ENCODE peak calls at places on chromosomes 7 and 10, in four cellular contexts. A is HCT116, T is K562, I is HepG2. L is an unnamed sample. For H3K9me3, the result is how much of the 10 kb centered on the place peaks cover.

GRCh38 chr10:131431541-131431940 is 120.0 kb upstream of the TCERG1L start:
- DNase-seq in A (no peak), T (no peak), I (no peak), L (no peak)

GRCh38 chr10:49398000-49398861 is 2.3 kb upstream of the DRGX start:
- DNase-seq in A (no peak), T (peak), I (no peak), L (no peak)

GRCh38 chr7:123979876-123980275 is 53.0 kb downstream of the TMEM229A start:
- DNase-seq in A (no peak), T (no peak), I (no peak), L (no peak)

GRCh38 chr10:62327897-62328296 is 46.3 kb upstream of the ZNF365 start:
- DNase-seq in A (no peak), T (no peak), I (no peak), L (no peak)

GRCh38 chr7:7176421-7177043 is 5.8 kb upstream of the C1GALT1 start:
- DNase-seq in A (peak), T (no peak), I (peak), L (peak)

GRCh38 chr10:132196178-132197113 is 9.7 kb downstream of the DPYSL4 start:
- DNase-seq in A (no peak), T (no peak), I (no peak), L (no peak)

GRCh38 chr7:142440219-142441073 is 182.6 kb upstream of the PRSS58 start:
- DNase-seq in A (peak), T (no peak), I (peak), L (peak)

GRCh38 chr10:14648042-14648765 is 126.5 kb downstream of the FAM107B start:
- DNase-seq in A (no peak), T (no peak), I (no peak), L (no peak)

GRCh38 chr7:70042533-70042932 is 444.3 kb downstream of the AUTS2 start:
- DNase-seq in A (no peak), T (no peak), I (no peak), L (no peak)

GRCh38 chr7:138258194-138258554 is 181.9 kb downstream of the AKR1D1 start:
- DNase-seq in A (no peak), T (no peak), I (peak), L (no peak)

GRCh38 chr7:138237995-138238394 is 161.7 kb downstream of the AKR1D1 start:
- DNase-seq in A (no peak), T (no peak), I (peak), L (no peak)

GRCh38 chr7:130084037-130084875 is 13.9 kb downstream of the KLHDC10 start:
- DNase-seq in A (no peak), T (peak), I (peak), L (no peak)

GRCh38 chr10:6409982-6410694 is 169.9 kb downstream of the PRKCQ start:
- DNase-seq in A (no peak), T (no peak), I (no peak), L (no peak)

GRCh38 chr7:38574121-38574520 is 57.1 kb downstream of the AMPH start:
- DNase-seq in A (no peak), T (no peak), I (no peak), L (no peak)

GRCh38 chr10:102299873-102300272 is 54.5 kb downstream of the GBF1 start:
- DNase-seq in A (no peak), T (no peak), I (no peak), L (no peak)

GRCh38 chr7:156639426-156640256 is 933 bp upstream of the RNF32 start:
- DNase-seq in A (no peak), T (peak), I (no peak), L (no peak)

GRCh38 chr7:1022801-1023465 is 21.4 kb upstream of the GPR146 start:
- DNase-seq in A (no peak), T (no peak), I (no peak), L (no peak)

GRCh38 chr7:47622946-47623640 is 41.2 kb upstream of the TNS3 start:
- DNase-seq in A (no peak), T (no peak), I (peak), L (no peak)

GRCh38 chr7:48637382-48637781 is 287.0 kb upstream of the CDC14C start:
- DNase-seq in A (no peak), T (no peak), I (no peak), L (peak)

GRCh38 chr7:133139350-133139749 is 57.5 kb upstream of the CHCHD3 start:
- DNase-seq in A (peak), T (peak), I (peak), L (no peak)

GRCh38 chr10:59561397-59562121 is 148.1 kb downstream of the SLC16A9 start:
- DNase-seq in A (no peak), T (no peak), I (no peak), L (no peak)

GRCh38 chr10:29204119-29204518 is 84.8 kb upstream of the LYZL1 start:
- DNase-seq in A (no peak), T (no peak), I (peak), L (no peak)

GRCh38 chr10:76428541-76429330 is 997.3 kb downstream of the LRMDA start:
- DNase-seq in A (no peak), T (no peak), I (no peak), L (no peak)

GRCh38 chr7:118057404-118057803 is 126.6 kb upstream of the LSM8 start:
- DNase-seq in A (no peak), T (no peak), I (no peak), L (no peak)

GRCh38 chr7:97685952-97686351 is 45.9 kb upstream of the TAC1 start:
- DNase-seq in A (no peak), T (no peak), I (no peak), L (no peak)

GRCh38 chr10:107481881-107482280 is 317.4 kb upstream of the SORCS1 start:
- DNase-seq in A (no peak), T (no peak), I (no peak), L (no peak)

GRCh38 chr10:100637785-100638184 is 102.0 kb downstream of the HIF1AN start:
- DNase-seq in A (peak), T (peak), I (peak), L (no peak)

GRCh38 chr7:30246392-30246791 is 38.0 kb upstream of the ZNRF2 start:
- DNase-seq in A (no peak), T (no peak), I (no peak), L (no peak)

GRCh38 chr10:42875792-42876191 is 93.2 kb downstream of the BMS1 start:
- DNase-seq in A (no peak), T (no peak), I (no peak), L (no peak)

GRCh38 chr7:55177068-55177530 is 158.3 kb downstream of the EGFR start:
- DNase-seq in A (no peak), T (no peak), I (no peak), L (no peak)

GRCh38 chr10:29634764-29635625 is at the start of gene SVIL:
- DNase-seq in A (no peak), T (no peak), I (peak), L (no peak)

GRCh38 chr7:45969940-45970339 is 48.9 kb upstream of the IGFBP3 start:
- DNase-seq in A (no peak), T (no peak), I (no peak), L (no peak)

GRCh38 chr7:75537731-75538130 is 45.6 kb downstream of the SPDYE5 start:
- DNase-seq in A (no peak), T (no peak), I (no peak), L (no peak)

GRCh38 chr7:75536940-75537538 is 44.9 kb downstream of the SPDYE5 start:
- DNase-seq in A (no peak), T (no peak), I (no peak), L (no peak)

GRCh38 chr7:75533926-75534325 is 41.8 kb downstream of the SPDYE5 start:
- DNase-seq in A (no peak), T (no peak), I (no peak), L (no peak)

GRCh38 chr7:75534727-75535307 is 42.7 kb downstream of the SPDYE5 start:
- DNase-seq in A (no peak), T (no peak), I (no peak), L (peak)

DNA sequence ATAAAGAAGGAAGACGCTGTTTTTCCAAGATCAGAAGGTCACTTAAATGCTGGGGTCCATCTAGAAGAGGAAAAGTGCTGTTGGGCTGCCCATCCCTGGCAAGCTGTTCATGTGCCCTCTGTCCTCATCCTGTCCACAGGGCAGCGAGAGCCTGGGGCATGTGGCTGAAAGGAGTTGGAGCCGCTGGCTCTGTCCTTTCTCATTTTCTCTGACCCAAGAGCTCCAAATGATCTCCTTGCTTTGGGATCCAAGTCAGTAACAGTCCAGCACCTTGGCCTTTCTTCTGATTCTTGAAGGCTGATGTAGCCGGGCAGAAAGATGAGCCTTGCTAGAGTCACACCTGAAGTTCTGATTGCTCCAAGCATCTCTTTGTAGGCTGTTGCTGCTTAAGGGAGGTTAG is 44.4 kb downstream of the SPDYE5 start:
- DNase-seq in A (no peak), T (no peak), I (no peak), L (no peak)
- TF ChIP-seq TCF7L2 in A (no peak), T (no peak), I (no peak), L (no peak)

DNA sequence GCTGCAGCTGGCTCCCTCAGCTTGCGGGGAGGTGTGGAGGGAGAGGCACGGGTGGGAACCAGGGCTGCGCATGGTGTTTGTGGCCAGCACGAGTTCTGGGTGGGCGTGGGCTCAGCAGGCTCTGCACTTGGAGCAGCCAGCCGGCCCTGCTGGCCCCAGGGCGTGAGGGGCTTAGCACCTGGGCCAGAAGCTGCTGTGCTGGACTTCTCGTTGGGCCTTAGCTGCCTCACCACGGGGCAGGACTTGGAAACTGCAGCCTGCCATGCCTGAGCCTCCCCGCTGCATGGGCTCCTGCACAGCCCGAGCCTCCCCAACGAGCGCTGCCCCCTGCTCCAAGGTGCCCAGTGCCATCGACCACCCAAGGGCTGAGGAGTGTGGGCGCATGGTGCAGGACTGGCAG is 120.1 kb downstream of the ZNF248 start:
- DNase-seq in A (no peak), T (no peak), I (no peak), L (no peak)
- H3K9me3 ChIP-seq in A (under half), T (under half), I (under half), L (under half)

GRCh38 chr7:41733063-41733398 is 30.1 kb upstream of the INHBA start:
- DNase-seq in A (no peak), T (no peak), I (no peak), L (no peak)
- TF ChIP-seq TCF7L2 in A (no peak), T (no peak), I (no peak), L (no peak)

GRCh38 chr10:133511408-133511807 is 15.8 kb upstream of the CYP2E1 start:
- DNase-seq in A (no peak), T (no peak), I (no peak), L (no peak)
- H3K9me3 ChIP-seq in A (under half), T (under half), I (under half), L (under half)

GRCh38 chr7:2044311-2044882 is 188.3 kb downstream of the MAD1L1 start:
- DNase-seq in A (no peak), T (no peak), I (no peak), L (no peak)
- TF ChIP-seq TCF7L2 in A (no peak), T (no peak), I (no peak), L (no peak)

GRCh38 chr7:57364933-57365710 is 84.9 kb upstream of the ZNF716 start:
- DNase-seq in A (no peak), T (no peak), I (no peak), L (no peak)
- H3K9me3 ChIP-seq in A (under half), T (under half), I (half or more), L (under half)

DNA sequence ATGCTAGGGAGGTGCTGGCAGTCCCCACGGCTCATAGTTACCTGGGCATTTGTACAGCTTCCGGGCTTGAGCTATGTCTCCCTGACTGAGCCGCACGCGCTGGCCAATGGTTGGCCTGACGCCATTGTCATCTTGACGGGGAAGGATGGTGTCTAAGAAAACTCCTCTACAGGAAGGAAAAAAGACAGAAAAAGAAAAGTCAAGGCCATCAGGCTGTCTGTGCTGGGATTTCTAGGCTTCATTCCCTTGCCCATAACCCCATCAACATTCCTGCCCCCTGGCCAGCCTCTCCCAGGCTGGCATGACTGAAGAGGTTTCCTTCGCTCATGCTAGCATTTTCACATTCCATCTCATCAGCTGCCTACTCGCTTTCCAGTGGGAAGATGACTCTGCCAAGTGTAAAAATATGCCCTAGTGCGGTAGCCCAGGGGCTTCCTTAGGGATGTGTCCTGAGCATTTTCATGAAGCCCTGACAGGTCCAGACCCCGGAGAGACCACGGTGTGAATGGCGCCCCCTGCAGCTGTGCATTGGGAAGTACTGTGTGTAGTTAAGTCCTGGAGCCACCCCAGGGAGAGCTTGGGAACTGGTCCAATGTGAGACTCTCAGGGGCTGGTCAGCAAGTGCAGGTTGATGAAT is 54.5 kb upstream of the OPALIN start:
- DNase-seq in A (no peak), T (peak), I (no peak), L (no peak)
- TF ChIP-seq TCF7L2 in A (no peak), T (no peak), I (no peak), L (no peak)

GRCh38 chr7:157718303-157719007 is 381.7 kb downstream of the DNAJB6 start:
- DNase-seq in A (no peak), T (no peak), I (no peak), L (no peak)

GRCh38 chr7:157721468-157722136 is 384.8 kb downstream of the DNAJB6 start:
- DNase-seq in A (no peak), T (no peak), I (no peak), L (no peak)

GRCh38 chr7:157719705-157720655 is 383.2 kb downstream of the DNAJB6 start:
- DNase-seq in A (no peak), T (no peak), I (no peak), L (no peak)

GRCh38 chr7:157717211-157718174 is 380.7 kb downstream of the DNAJB6 start:
- DNase-seq in A (no peak), T (no peak), I (no peak), L (no peak)

GRCh38 chr7:157719008-157719682 is 382.3 kb downstream of the DNAJB6 start:
- DNase-seq in A (no peak), T (no peak), I (no peak), L (no peak)
- H3K9me3 ChIP-seq in A (under half), T (under half), I (under half), L (under half)

GRCh38 chr7:28858206-28858605 is 99.9 kb downstream of the TRIL start:
- DNase-seq in A (no peak), T (no peak), I (no peak), L (no peak)
- TF ChIP-seq TCF7L2 in A (no peak), T (no peak), I (no peak), L (no peak)